ENCODE peak calls at places on chromosomes 1 and 21, in four cellular contexts. One of them, this sample, is unnamed.
A peak's percentile ranks its signal among the peaks of the same experiment; 100 is the strongest.

GRCh38 chr1:97252076-97252475 is 530.5 kb downstream of the PTBP2 start:
- DNase-seq in cardiac fibroblast: peak; percentile 92
- DNase-seq in posterior vena cava: no peak
- DNase-seq in GM12892: no peak
- DNase-seq in this sample: peak; percentile 39

GRCh38 chr1:156895408-156895874 is 1.9 kb downstream of the PEAR1 start:
- DNase-seq in cardiac fibroblast: no peak
- DNase-seq in posterior vena cava: no peak
- DNase-seq in GM12892: no peak
- DNase-seq in this sample: no peak

GRCh38 chr1:237681210-237681609 is 209.5 kb downstream of the ZP4 start:
- DNase-seq in cardiac fibroblast: no peak
- DNase-seq in posterior vena cava: no peak
- DNase-seq in GM12892: no peak
- DNase-seq in this sample: no peak

GRCh38 chr1:181087400-181087901 is 1.0 kb upstream of the IER5 start:
- DNase-seq in cardiac fibroblast: no peak
- DNase-seq in posterior vena cava: no peak
- DNase-seq in GM12892: no peak
- DNase-seq in this sample: no peak

GRCh38 chr1:155499953-155500621 is 62.5 kb downstream of the ASH1L start:
- DNase-seq in cardiac fibroblast: peak; percentile 23
- DNase-seq in posterior vena cava: no peak
- DNase-seq in GM12892: no peak
- DNase-seq in this sample: no peak

GRCh38 chr1:152502496-152503180 is 8.0 kb upstream of the LCE5A start:
- DNase-seq in cardiac fibroblast: no peak
- DNase-seq in posterior vena cava: no peak
- DNase-seq in GM12892: no peak
- DNase-seq in this sample: no peak

GRCh38 chr1:55012661-55013060 is 13.9 kb downstream of the BSND start:
- DNase-seq in cardiac fibroblast: no peak
- DNase-seq in posterior vena cava: no peak
- DNase-seq in GM12892: no peak
- DNase-seq in this sample: no peak

GRCh38 chr1:5949761-5950100 is 42.5 kb downstream of the NPHP4 start:
- DNase-seq in cardiac fibroblast: no peak
- DNase-seq in posterior vena cava: no peak
- DNase-seq in GM12892: no peak
- DNase-seq in this sample: no peak

GRCh38 chr1:224622831-224623230 is 6.7 kb downstream of the CNIH3 start:
- DNase-seq in cardiac fibroblast: no peak
- DNase-seq in posterior vena cava: no peak
- DNase-seq in GM12892: no peak
- DNase-seq in this sample: no peak

GRCh38 chr1:61241411-61241838 is 159.1 kb downstream of the NFIA start:
- DNase-seq in cardiac fibroblast: peak; percentile 62
- DNase-seq in posterior vena cava: peak; percentile 90
- DNase-seq in GM12892: no peak
- DNase-seq in this sample: no peak

GRCh38 chr1:157496121-157496526 is 56.2 kb downstream of the FCRL5 start:
- DNase-seq in cardiac fibroblast: peak; percentile 40
- DNase-seq in posterior vena cava: no peak
- DNase-seq in GM12892: no peak
- DNase-seq in this sample: no peak

GRCh38 chr21:35578350-35578782 is 482.0 kb downstream of the SETD4 start:
- DNase-seq in cardiac fibroblast: peak; percentile 65
- DNase-seq in posterior vena cava: no peak
- DNase-seq in GM12892: no peak
- DNase-seq in this sample: peak; percentile 76

GRCh38 chr1:244065063-244065788 is 14.1 kb downstream of the ZBTB18 start:
- DNase-seq in cardiac fibroblast: no peak
- DNase-seq in posterior vena cava: no peak
- DNase-seq in GM12892: no peak
- DNase-seq in this sample: no peak

GRCh38 chr1:173477286-173478098 is at the start of gene PRDX6:
- DNase-seq in cardiac fibroblast: peak; percentile 89
- DNase-seq in posterior vena cava: peak; percentile 96
- DNase-seq in GM12892: peak; percentile 37
- DNase-seq in this sample: no peak

GRCh38 chr1:11531943-11532342 is 53.0 kb downstream of the DISP3 start:
- DNase-seq in cardiac fibroblast: no peak
- DNase-seq in posterior vena cava: no peak
- DNase-seq in GM12892: no peak
- DNase-seq in this sample: no peak

GRCh38 chr21:38267991-38268858 is 11.4 kb downstream of the KCNJ15 start:
- DNase-seq in cardiac fibroblast: peak; percentile 40
- DNase-seq in posterior vena cava: no peak
- DNase-seq in GM12892: no peak
- DNase-seq in this sample: no peak

GRCh38 chr1:1183833-1184775 is 10.4 kb downstream of the TTLL10 start:
- DNase-seq in cardiac fibroblast: no peak
- DNase-seq in posterior vena cava: no peak
- DNase-seq in GM12892: no peak
- DNase-seq in this sample: no peak

GRCh38 chr1:11938722-11939526 is 4.4 kb downstream of the PLOD1 start:
- DNase-seq in cardiac fibroblast: peak; percentile 24
- DNase-seq in posterior vena cava: no peak
- DNase-seq in GM12892: no peak
- DNase-seq in this sample: no peak

GRCh38 chr1:83976920-83977319 is 22.0 kb downstream of the TTLL7 start:
- DNase-seq in cardiac fibroblast: no peak
- DNase-seq in posterior vena cava: no peak
- DNase-seq in GM12892: no peak
- DNase-seq in this sample: no peak

GRCh38 chr1:155127672-155128468 is at the start of gene EFNA1:
- DNase-seq in cardiac fibroblast: peak; percentile 48
- DNase-seq in posterior vena cava: peak; percentile 87
- DNase-seq in GM12892: no peak
- DNase-seq in this sample: no peak

GRCh38 chr1:13824626-13825025 is 124.6 kb downstream of the PRDM2 start:
- DNase-seq in cardiac fibroblast: no peak
- DNase-seq in posterior vena cava: no peak
- DNase-seq in GM12892: no peak
- DNase-seq in this sample: no peak

GRCh38 chr1:110783292-110783918 is 89.5 kb upstream of the CD53 start:
- DNase-seq in cardiac fibroblast: peak; percentile 58
- DNase-seq in posterior vena cava: no peak
- DNase-seq in GM12892: no peak
- DNase-seq in this sample: no peak

GRCh38 chr1:183879966-183880365 is 75.0 kb downstream of the RGL1 start:
- DNase-seq in cardiac fibroblast: no peak
- DNase-seq in posterior vena cava: no peak
- DNase-seq in GM12892: no peak
- DNase-seq in this sample: no peak

GRCh38 chr1:2829846-2830615 is 28.5 kb upstream of the TTC34 start:
- DNase-seq in cardiac fibroblast: no peak
- DNase-seq in posterior vena cava: no peak
- DNase-seq in GM12892: no peak
- DNase-seq in this sample: no peak

GRCh38 chr21:43884012-43884860 is 19.2 kb downstream of the AGPAT3 start:
- DNase-seq in cardiac fibroblast: peak; percentile 41
- DNase-seq in posterior vena cava: peak; percentile 72
- DNase-seq in GM12892: no peak
- DNase-seq in this sample: no peak

GRCh38 chr1:185050823-185051451 is 5.6 kb downstream of the RNF2 start:
- DNase-seq in cardiac fibroblast: no peak
- DNase-seq in posterior vena cava: no peak
- DNase-seq in GM12892: no peak
- DNase-seq in this sample: no peak

GRCh38 chr1:22567176-22567575 is 3.9 kb downstream of the EPHA8 start:
- DNase-seq in cardiac fibroblast: no peak
- DNase-seq in posterior vena cava: no peak
- DNase-seq in GM12892: no peak
- DNase-seq in this sample: no peak

GRCh38 chr21:37072239-37072987 is 458 bp downstream of the PIGP start:
- DNase-seq in cardiac fibroblast: no peak
- DNase-seq in posterior vena cava: no peak
- DNase-seq in GM12892: peak; percentile 46
- DNase-seq in this sample: peak; percentile 18

GRCh38 chr1:151098126-151098525 is 27.6 kb downstream of the GABPB2 start:
- DNase-seq in cardiac fibroblast: no peak
- DNase-seq in posterior vena cava: peak; percentile 28
- DNase-seq in GM12892: no peak
- DNase-seq in this sample: no peak

GRCh38 chr1:28718601-28719331 is 18.0 kb upstream of the YTHDF2 start:
- DNase-seq in cardiac fibroblast: peak; percentile 64
- DNase-seq in posterior vena cava: no peak
- DNase-seq in GM12892: no peak
- DNase-seq in this sample: no peak

GRCh38 chr1:231053493-231054162 is 13.6 kb upstream of the FAM89A start:
- DNase-seq in cardiac fibroblast: peak; percentile 88
- DNase-seq in posterior vena cava: no peak
- DNase-seq in GM12892: no peak
- DNase-seq in this sample: peak; percentile 18

GRCh38 chr1:21124846-21125245 is 51.9 kb downstream of the EIF4G3 start:
- DNase-seq in cardiac fibroblast: no peak
- DNase-seq in posterior vena cava: no peak
- DNase-seq in GM12892: no peak
- DNase-seq in this sample: peak; percentile 14